ENCODE peak calls at places on chromosomes 2 and 18, in six cellular contexts. One of them, this sample, is unnamed.

GRCh38 chr2:96527052-96527964 is 9.2 kb upstream of the ARID5A start:
- DNase-seq in lower lobe of right lung: no peak
- DNase-seq in sigmoid colon: peak; percentile 69
- DNase-seq in upper lobe of right lung: peak; percentile 72
- DNase-seq in cardiac muscle cell: peak; percentile 49
- DNase-seq in AG04450: no peak
- DNase-seq in this sample: no peak

GRCh38 chr18:63757541-63757940 is 17.7 kb upstream of the SERPINB7 start:
- DNase-seq in lower lobe of right lung: no peak
- DNase-seq in sigmoid colon: no peak
- DNase-seq in upper lobe of right lung: no peak
- DNase-seq in cardiac muscle cell: no peak
- DNase-seq in AG04450: no peak
- DNase-seq in this sample: no peak

GRCh38 chr2:69493268-69493667 is 56.0 kb upstream of the NFU1 start:
- DNase-seq in lower lobe of right lung: no peak
- DNase-seq in sigmoid colon: no peak
- DNase-seq in upper lobe of right lung: no peak
- DNase-seq in cardiac muscle cell: no peak
- DNase-seq in AG04450: no peak
- DNase-seq in this sample: no peak

GRCh38 chr18:35371412-35372195 is 5.5 kb downstream of the ZNF396 start:
- DNase-seq in lower lobe of right lung: no peak
- DNase-seq in sigmoid colon: no peak
- DNase-seq in upper lobe of right lung: no peak
- DNase-seq in cardiac muscle cell: no peak
- DNase-seq in AG04450: no peak
- DNase-seq in this sample: no peak

GRCh38 chr2:5250482-5250881 is 441.7 kb upstream of the SOX11 start:
- DNase-seq in lower lobe of right lung: no peak
- DNase-seq in sigmoid colon: no peak
- DNase-seq in upper lobe of right lung: no peak
- DNase-seq in cardiac muscle cell: no peak
- DNase-seq in AG04450: no peak
- DNase-seq in this sample: no peak

GRCh38 chr2:182320106-182320505 is 106.7 kb downstream of the PDE1A start:
- DNase-seq in lower lobe of right lung: no peak
- DNase-seq in sigmoid colon: no peak
- DNase-seq in upper lobe of right lung: no peak
- DNase-seq in cardiac muscle cell: no peak
- DNase-seq in AG04450: no peak
- DNase-seq in this sample: no peak

GRCh38 chr2:44933434-44933951 is 8.0 kb upstream of the SIX3 start:
- DNase-seq in lower lobe of right lung: no peak
- DNase-seq in sigmoid colon: peak; percentile 33
- DNase-seq in upper lobe of right lung: no peak
- DNase-seq in cardiac muscle cell: no peak
- DNase-seq in AG04450: no peak
- DNase-seq in this sample: no peak

GRCh38 chr2:189144700-189145211 is 34.8 kb downstream of the COL5A2 start:
- DNase-seq in lower lobe of right lung: no peak
- DNase-seq in sigmoid colon: no peak
- DNase-seq in upper lobe of right lung: no peak
- DNase-seq in cardiac muscle cell: no peak
- DNase-seq in AG04450: no peak
- DNase-seq in this sample: no peak

GRCh38 chr2:60707750-60708371 is 48.2 kb upstream of the PAPOLG start:
- DNase-seq in lower lobe of right lung: no peak
- DNase-seq in sigmoid colon: no peak
- DNase-seq in upper lobe of right lung: no peak
- DNase-seq in cardiac muscle cell: peak; percentile 66
- DNase-seq in AG04450: no peak
- DNase-seq in this sample: no peak

GRCh38 chr2:217413193-217413592 is 553.3 kb upstream of the TNP1 start:
- DNase-seq in lower lobe of right lung: no peak
- DNase-seq in sigmoid colon: peak; percentile 87
- DNase-seq in upper lobe of right lung: no peak
- DNase-seq in cardiac muscle cell: no peak
- DNase-seq in AG04450: no peak
- DNase-seq in this sample: no peak

GRCh38 chr2:122670932-122671331 is 915.5 kb downstream of the TSN start:
- DNase-seq in lower lobe of right lung: no peak
- DNase-seq in sigmoid colon: no peak
- DNase-seq in upper lobe of right lung: no peak
- DNase-seq in cardiac muscle cell: no peak
- DNase-seq in AG04450: no peak
- DNase-seq in this sample: no peak

GRCh38 chr2:230980468-230980867 is 15.5 kb upstream of the SPATA3 start:
- DNase-seq in lower lobe of right lung: no peak
- DNase-seq in sigmoid colon: no peak
- DNase-seq in upper lobe of right lung: no peak
- DNase-seq in cardiac muscle cell: no peak
- DNase-seq in AG04450: no peak
- DNase-seq in this sample: no peak

GRCh38 chr2:168450171-168450570 is 5.9 kb upstream of the CERS6 start:
- DNase-seq in lower lobe of right lung: no peak
- DNase-seq in sigmoid colon: no peak
- DNase-seq in upper lobe of right lung: no peak
- DNase-seq in cardiac muscle cell: no peak
- DNase-seq in AG04450: no peak
- DNase-seq in this sample: no peak

GRCh38 chr2:64000630-64001381 is 18.4 kb downstream of the VPS54 start:
- DNase-seq in lower lobe of right lung: no peak
- DNase-seq in sigmoid colon: no peak
- DNase-seq in upper lobe of right lung: no peak
- DNase-seq in cardiac muscle cell: no peak
- DNase-seq in AG04450: no peak
- DNase-seq in this sample: no peak

GRCh38 chr2:165790461-165790860 is 3.6 kb downstream of the GALNT3 start:
- DNase-seq in lower lobe of right lung: no peak
- DNase-seq in sigmoid colon: no peak
- DNase-seq in upper lobe of right lung: no peak
- DNase-seq in cardiac muscle cell: no peak
- DNase-seq in AG04450: no peak
- DNase-seq in this sample: no peak

GRCh38 chr2:66523990-66524389 is 89.1 kb downstream of the MEIS1 start:
- DNase-seq in lower lobe of right lung: no peak
- DNase-seq in sigmoid colon: no peak
- DNase-seq in upper lobe of right lung: no peak
- DNase-seq in cardiac muscle cell: no peak
- DNase-seq in AG04450: no peak
- DNase-seq in this sample: no peak

GRCh38 chr2:9002637-9003365 is 683 bp downstream of the MBOAT2 start:
- DNase-seq in lower lobe of right lung: peak; percentile 52
- DNase-seq in sigmoid colon: peak; percentile 63
- DNase-seq in upper lobe of right lung: peak; percentile 66
- DNase-seq in cardiac muscle cell: peak; percentile 59
- DNase-seq in AG04450: no peak
- DNase-seq in this sample: no peak

GRCh38 chr2:237190958-237191692 is 105.4 kb downstream of the COPS8 start:
- DNase-seq in lower lobe of right lung: no peak
- DNase-seq in sigmoid colon: peak; percentile 73
- DNase-seq in upper lobe of right lung: no peak
- DNase-seq in cardiac muscle cell: no peak
- DNase-seq in AG04450: no peak
- DNase-seq in this sample: no peak

GRCh38 chr2:70895249-70895648 is 40.5 kb upstream of the ATP6V1B1 start:
- DNase-seq in lower lobe of right lung: no peak
- DNase-seq in sigmoid colon: no peak
- DNase-seq in upper lobe of right lung: no peak
- DNase-seq in cardiac muscle cell: no peak
- DNase-seq in AG04450: no peak
- DNase-seq in this sample: no peak

GRCh38 chr2:56449449-56449860 is 265.7 kb downstream of the CCDC85A start:
- DNase-seq in lower lobe of right lung: no peak
- DNase-seq in sigmoid colon: no peak
- DNase-seq in upper lobe of right lung: no peak
- DNase-seq in cardiac muscle cell: no peak
- DNase-seq in AG04450: no peak
- DNase-seq in this sample: no peak

GRCh38 chr18:13018379-13018778 is 27.2 kb downstream of the CEP192 start:
- DNase-seq in lower lobe of right lung: no peak
- DNase-seq in sigmoid colon: no peak
- DNase-seq in upper lobe of right lung: no peak
- DNase-seq in cardiac muscle cell: no peak
- DNase-seq in AG04450: no peak
- DNase-seq in this sample: no peak

GRCh38 chr2:69997296-69998184 is 36.1 kb upstream of the ASPRV1 start:
- DNase-seq in lower lobe of right lung: peak; percentile 56
- DNase-seq in sigmoid colon: no peak
- DNase-seq in upper lobe of right lung: no peak
- DNase-seq in cardiac muscle cell: no peak
- DNase-seq in AG04450: no peak
- DNase-seq in this sample: peak; percentile 73

GRCh38 chr2:62404948-62405347 is 101.0 kb downstream of the TMEM17 start:
- DNase-seq in lower lobe of right lung: no peak
- DNase-seq in sigmoid colon: no peak
- DNase-seq in upper lobe of right lung: no peak
- DNase-seq in cardiac muscle cell: no peak
- DNase-seq in AG04450: no peak
- DNase-seq in this sample: no peak

GRCh38 chr2:234691226-234691600 is 194.3 kb upstream of the ARL4C start:
- DNase-seq in lower lobe of right lung: no peak
- DNase-seq in sigmoid colon: no peak
- DNase-seq in upper lobe of right lung: no peak
- DNase-seq in cardiac muscle cell: no peak
- DNase-seq in AG04450: no peak
- DNase-seq in this sample: no peak

GRCh38 chr2:234690569-234691225 is 193.8 kb upstream of the ARL4C start:
- DNase-seq in lower lobe of right lung: no peak
- DNase-seq in sigmoid colon: no peak
- DNase-seq in upper lobe of right lung: no peak
- DNase-seq in cardiac muscle cell: no peak
- DNase-seq in AG04450: no peak
- DNase-seq in this sample: no peak

GRCh38 chr2:234687718-234688475 is 191.0 kb upstream of the ARL4C start:
- DNase-seq in lower lobe of right lung: no peak
- DNase-seq in sigmoid colon: no peak
- DNase-seq in upper lobe of right lung: no peak
- DNase-seq in cardiac muscle cell: no peak
- DNase-seq in AG04450: no peak
- DNase-seq in this sample: no peak

GRCh38 chr2:234691968-234692955 is 195.4 kb upstream of the ARL4C start:
- DNase-seq in lower lobe of right lung: no peak
- DNase-seq in sigmoid colon: no peak
- DNase-seq in upper lobe of right lung: no peak
- DNase-seq in cardiac muscle cell: no peak
- DNase-seq in AG04450: no peak
- DNase-seq in this sample: no peak

DNA sequence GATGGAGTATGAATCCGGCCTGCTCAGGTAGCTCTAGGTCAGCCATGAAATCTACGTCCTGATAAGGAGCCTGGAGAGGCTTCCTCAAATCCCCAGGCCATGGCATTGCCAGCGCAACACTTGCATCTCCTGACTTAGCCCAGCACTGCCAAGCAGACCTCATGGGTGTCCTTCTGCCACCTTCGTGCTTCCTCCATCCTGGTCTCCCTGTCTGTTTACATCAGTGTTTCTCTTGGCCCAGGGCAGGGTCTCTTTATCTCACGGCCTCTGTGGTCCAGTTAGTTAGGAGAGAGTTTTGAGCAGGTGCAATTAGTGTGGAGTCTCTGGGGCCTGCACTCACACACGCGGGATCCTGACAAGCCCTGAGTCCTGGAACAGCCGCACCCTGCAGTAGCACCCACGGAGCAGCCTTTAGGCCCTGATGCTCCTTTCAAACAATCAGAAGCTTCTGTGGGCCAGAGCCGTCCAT is 193.1 kb upstream of the ARL4C start:
- DNase-seq in lower lobe of right lung: no peak
- DNase-seq in sigmoid colon: no peak
- DNase-seq in upper lobe of right lung: no peak
- DNase-seq in cardiac muscle cell: no peak
- DNase-seq in AG04450: no peak
- DNase-seq in this sample: no peak
- H3K27ac ChIP-seq in lower lobe of right lung: no peak overlapping the region
- H3K27ac ChIP-seq in sigmoid colon: no peak overlapping the region
- H3K27ac ChIP-seq in upper lobe of right lung: no peak overlapping the region
- H3K27ac ChIP-seq in cardiac muscle cell: no peak overlapping the region
- H3K27ac ChIP-seq in AG04450: no peak overlapping the region
- H3K27ac ChIP-seq in this sample: peak overlapping the region; percentile 29

GRCh38 chr2:144519934-144520717 is at the start of gene ZEB2:
- DNase-seq in lower lobe of right lung: peak; percentile 57
- DNase-seq in sigmoid colon: peak; percentile 88
- DNase-seq in upper lobe of right lung: no peak
- DNase-seq in cardiac muscle cell: peak; percentile 75
- DNase-seq in AG04450: no peak
- DNase-seq in this sample: no peak
- H3K4me3 ChIP-seq in lower lobe of right lung: peak within 1 kb of the TSS; percentile 70
- H3K4me3 ChIP-seq in sigmoid colon: peak within 1 kb of the TSS; percentile 56
- H3K4me3 ChIP-seq in upper lobe of right lung: peak within 1 kb of the TSS; percentile 63
- H3K4me3 ChIP-seq in cardiac muscle cell: peak within 1 kb of the TSS; percentile 99
- H3K4me3 ChIP-seq in AG04450: peak within 1 kb of the TSS; percentile 82
- H3K4me3 ChIP-seq in this sample: peak within 1 kb of the TSS; percentile 79

DNA sequence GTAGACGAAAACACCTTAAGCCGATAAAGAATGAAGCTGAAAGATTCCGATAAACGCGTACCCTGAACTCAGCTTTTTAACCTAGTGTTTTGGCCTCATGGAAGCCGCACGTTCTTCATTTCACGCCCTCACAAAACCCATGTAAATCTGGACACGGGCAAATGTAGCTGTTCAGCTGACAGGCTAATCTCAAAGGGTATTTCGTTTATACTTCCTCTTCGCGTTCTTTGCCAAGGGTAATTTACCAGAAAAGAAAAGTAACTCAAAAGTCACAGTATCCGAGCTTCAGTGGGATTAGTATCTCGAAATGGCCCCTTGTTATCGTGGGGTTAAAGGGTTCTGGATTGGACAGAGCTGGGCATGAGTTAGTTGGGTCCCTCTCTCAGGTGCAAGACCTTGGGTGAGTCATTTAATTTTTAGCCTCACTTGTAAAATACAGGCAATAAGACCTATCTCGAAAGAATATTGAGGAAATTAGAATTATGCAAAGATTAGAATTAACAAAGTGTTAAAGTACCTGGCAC is 22.0 kb upstream of the STPG4 start:
- DNase-seq in lower lobe of right lung: no peak
- DNase-seq in sigmoid colon: no peak
- DNase-seq in upper lobe of right lung: no peak
- DNase-seq in cardiac muscle cell: no peak
- DNase-seq in AG04450: no peak
- DNase-seq in this sample: no peak
- TF ChIP-seq CTCF in lower lobe of right lung: no peak
- TF ChIP-seq CTCF in sigmoid colon: no peak
- TF ChIP-seq CTCF in upper lobe of right lung: no peak
- TF ChIP-seq CTCF in cardiac muscle cell: no peak
- TF ChIP-seq CTCF in AG04450: no peak
- TF ChIP-seq CTCF in this sample: no peak

DNA sequence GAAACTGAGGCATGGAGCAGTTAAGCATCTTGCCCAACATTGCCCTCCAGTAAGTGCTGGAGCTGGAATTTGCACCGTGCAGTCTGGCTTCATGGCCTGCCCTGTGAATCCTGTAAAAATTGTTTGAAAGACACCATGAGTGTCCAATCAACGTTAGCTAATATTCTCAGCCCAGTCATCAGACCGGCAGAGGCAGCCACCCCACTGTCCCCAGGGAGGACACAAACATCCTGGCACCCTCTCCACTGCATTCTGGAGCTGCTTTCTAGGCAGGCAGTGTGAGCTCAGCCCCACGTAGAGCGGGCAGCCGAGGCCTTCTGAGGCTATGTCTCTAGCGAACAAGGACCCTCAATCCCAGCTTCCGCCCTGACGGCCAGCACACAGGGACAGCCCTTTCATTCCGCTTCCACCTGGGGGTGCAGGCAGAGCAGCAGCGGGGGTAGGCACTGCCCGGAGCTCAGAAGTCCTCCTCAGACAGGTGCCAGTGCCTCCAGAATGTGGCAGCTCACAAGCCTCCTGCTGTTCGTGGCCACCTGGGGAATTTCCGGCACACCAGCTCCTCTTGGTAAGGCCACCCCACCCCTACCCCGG is 1.3 kb downstream of the PROC start:
- DNase-seq in lower lobe of right lung: no peak
- DNase-seq in sigmoid colon: no peak
- DNase-seq in upper lobe of right lung: peak; percentile 53
- DNase-seq in cardiac muscle cell: no peak
- DNase-seq in AG04450: no peak
- DNase-seq in this sample: no peak
- H3K27ac ChIP-seq in lower lobe of right lung: no peak overlapping the region
- H3K27ac ChIP-seq in sigmoid colon: no peak overlapping the region
- H3K27ac ChIP-seq in upper lobe of right lung: no peak overlapping the region
- H3K27ac ChIP-seq in cardiac muscle cell: no peak overlapping the region
- H3K27ac ChIP-seq in AG04450: no peak overlapping the region
- H3K27ac ChIP-seq in this sample: no peak overlapping the region